ENCODE peak calls at places on chromosomes 2 and 18, in eight cellular contexts. I, X, P, G, O, C, U and B are unnamed samples.

GRCh38 chr2:212213191-212213590 is 325.4 kb downstream of the ERBB4 start:
- DNase-seq in I (no peak), X (no peak), P (no peak), G (no peak), O (no peak), C (no peak), U (no peak), B (no peak)

GRCh38 chr2:70084973-70085710 is 2.1 kb upstream of the PCBP1 start:
- DNase-seq in I (peak; percentile 30), X (peak; percentile 53), P (no peak), G (peak; percentile 57), O (peak; percentile 60), C (peak; percentile 61), U (no peak), B (peak; percentile 83)

GRCh38 chr2:100427627-100428258 is 10.3 kb upstream of the CHST10 start:
- DNase-seq in I (peak; percentile 44), X (peak; percentile 76), P (peak; percentile 48), G (peak; percentile 66), O (peak; percentile 68), C (no peak), U (peak; percentile 46), B (peak; percentile 56)

GRCh38 chr2:44178950-44179349 is 10.3 kb downstream of the PPM1B start:
- DNase-seq in I (no peak), X (no peak), P (no peak), G (no peak), O (no peak), C (no peak), U (no peak), B (no peak)

GRCh38 chr2:183903026-183903425 is 695.3 kb upstream of the ZNF804A start:
- DNase-seq in I (no peak), X (no peak), P (no peak), G (no peak), O (no peak), C (no peak), U (no peak), B (no peak)

GRCh38 chr2:28291811-28292455 is 100.7 kb upstream of the FOSL2 start:
- DNase-seq in I (no peak), X (no peak), P (no peak), G (no peak), O (no peak), C (no peak), U (no peak), B (no peak)

GRCh38 chr2:225367482-225367881 is 32.0 kb upstream of the NYAP2 start:
- DNase-seq in I (no peak), X (no peak), P (no peak), G (no peak), O (no peak), C (no peak), U (no peak), B (no peak)

GRCh38 chr2:16120591-16120990 is 180.2 kb downstream of the MYCN start:
- DNase-seq in I (no peak), X (no peak), P (no peak), G (no peak), O (no peak), C (no peak), U (no peak), B (no peak)

GRCh38 chr2:86491088-86491487 is 49.9 kb downstream of the KDM3A start:
- DNase-seq in I (no peak), X (no peak), P (no peak), G (no peak), O (no peak), C (no peak), U (no peak), B (no peak)

GRCh38 chr2:154794328-154794870 is 95.9 kb downstream of the KCNJ3 start:
- DNase-seq in I (no peak), X (no peak), P (no peak), G (no peak), O (no peak), C (no peak), U (no peak), B (no peak)

GRCh38 chr2:233129351-233129978 is 69.3 kb downstream of the INPP5D start:
- DNase-seq in I (no peak), X (no peak), P (no peak), G (no peak), O (no peak), C (no peak), U (no peak), B (no peak)

GRCh38 chr2:45004569-45005181 is 4.6 kb downstream of the SIX2 start:
- DNase-seq in I (no peak), X (no peak), P (peak; percentile 33), G (no peak), O (no peak), C (no peak), U (no peak), B (no peak)

GRCh38 chr18:10659000-10659399 is 133.2 kb downstream of the NAPG start:
- DNase-seq in I (no peak), X (no peak), P (no peak), G (no peak), O (no peak), C (no peak), U (no peak), B (no peak)

GRCh38 chr2:168336786-168337388 is 89.5 kb upstream of the STK39 start:
- DNase-seq in I (peak; percentile 76), X (peak; percentile 44), P (no peak), G (peak; percentile 12), O (peak; percentile 47), C (no peak), U (peak; percentile 22), B (peak; percentile 87)

GRCh38 chr2:140975237-140975636 is 1155.6 kb downstream of the LRP1B start:
- DNase-seq in I (no peak), X (no peak), P (peak; percentile 3), G (no peak), O (no peak), C (no peak), U (no peak), B (no peak)

GRCh38 chr2:240946654-240947053 is 40.5 kb downstream of the CROCC2 start:
- DNase-seq in I (no peak), X (no peak), P (no peak), G (no peak), O (no peak), C (no peak), U (no peak), B (no peak)

GRCh38 chr2:181770145-181770544 is 89.8 kb upstream of the NEUROD1 start:
- DNase-seq in I (no peak), X (no peak), P (no peak), G (no peak), O (no peak), C (no peak), U (no peak), B (no peak)

GRCh38 chr2:176114120-176114929 is 2.3 kb upstream of the HOXD10 start:
- DNase-seq in I (peak; percentile 83), X (no peak), P (no peak), G (no peak), O (no peak), C (peak; percentile 88), U (no peak), B (no peak)

GRCh38 chr18:67318651-67319050 is 197.9 kb downstream of the DSEL start:
- DNase-seq in I (no peak), X (no peak), P (peak; percentile 35), G (no peak), O (no peak), C (no peak), U (no peak), B (no peak)

GRCh38 chr2:97067279-97068004 is 27.2 kb downstream of the FAHD2B start:
- DNase-seq in I (no peak), X (peak; percentile 5), P (no peak), G (no peak), O (no peak), C (no peak), U (no peak), B (no peak)

GRCh38 chr2:154707994-154708393 is 9.5 kb downstream of the KCNJ3 start:
- DNase-seq in I (no peak), X (no peak), P (no peak), G (no peak), O (no peak), C (no peak), U (no peak), B (no peak)

GRCh38 chr18:31225668-31226067 is 63.0 kb upstream of the DSC1 start:
- DNase-seq in I (no peak), X (no peak), P (no peak), G (no peak), O (no peak), C (no peak), U (no peak), B (no peak)

GRCh38 chr18:66432636-66433035 is 171.3 kb downstream of the CDH19 start:
- DNase-seq in I (no peak), X (no peak), P (no peak), G (no peak), O (no peak), C (no peak), U (no peak), B (no peak)

GRCh38 chr2:70190086-70190412 is 770 bp downstream of the C2orf42 start:
- DNase-seq in I (no peak), X (no peak), P (peak; percentile 33), G (no peak), O (no peak), C (no peak), U (no peak), B (no peak)

GRCh38 chr2:64401501-64401880 is 52.5 kb upstream of the LGALSL start:
- DNase-seq in I (no peak), X (no peak), P (no peak), G (no peak), O (no peak), C (peak; percentile 27), U (no peak), B (peak; percentile 75)

GRCh38 chr2:48715042-48715899 is 40.3 kb downstream of the LHCGR start:
- DNase-seq in I (no peak), X (no peak), P (no peak), G (no peak), O (peak; percentile 28), C (no peak), U (no peak), B (peak; percentile 47)

GRCh38 chr2:25363733-25364132 is 22.0 kb upstream of the DNMT3A start:
- DNase-seq in I (no peak), X (no peak), P (no peak), G (no peak), O (no peak), C (peak; percentile 4), U (no peak), B (no peak)

GRCh38 chr2:62785216-62785615 is 79.7 kb downstream of the EHBP1 start:
- DNase-seq in I (no peak), X (no peak), P (no peak), G (peak; percentile 6), O (no peak), C (no peak), U (peak; percentile 13), B (no peak)

GRCh38 chr18:31931886-31932240 is 11.1 kb downstream of the TRAPPC8 start:
- DNase-seq in I (no peak), X (no peak), P (no peak), G (no peak), O (no peak), C (no peak), U (no peak), B (no peak)

GRCh38 chr2:121532894-121533293 is 2.2 kb downstream of the RNU4ATAC start:
- DNase-seq in I (no peak), X (peak; percentile 13), P (no peak), G (no peak), O (no peak), C (no peak), U (no peak), B (no peak)

GRCh38 chr2:62760555-62760954 is 55.0 kb downstream of the EHBP1 start:
- DNase-seq in I (no peak), X (no peak), P (peak; percentile 33), G (no peak), O (no peak), C (no peak), U (no peak), B (peak; percentile 13)

GRCh38 chr18:21264651-21265050 is 22.6 kb downstream of the GREB1L start:
- DNase-seq in I (peak; percentile 78), X (no peak), P (no peak), G (no peak), O (peak; percentile 25), C (no peak), U (no peak), B (peak; percentile 74)